ENCODE peak calls at places on chromosomes 1 and 21, in five cellular contexts. K is uterus, N is psoas muscle, H is hepatocyte, Q is substantia nigra. G is an unnamed sample.

GRCh38 chr1:24045766-24046165 is 65.6 kb upstream of the SRSF10 start:
- DNase-seq in K (peak; percentile 26), N (no peak), H (no peak), Q (no peak), G (no peak)

GRCh38 chr1:162856260-162856659 is 4.7 kb downstream of the CCDC190 start:
- DNase-seq in K (no peak), N (no peak), H (no peak), Q (no peak), G (no peak)

GRCh38 chr1:237938553-237938952 is 47.8 kb upstream of the ZP4 start:
- DNase-seq in K (no peak), N (no peak), H (no peak), Q (no peak), G (no peak)

GRCh38 chr1:248886237-248886895 is 19.7 kb upstream of the PGBD2 start:
- DNase-seq in K (no peak), N (no peak), H (no peak), Q (no peak), G (no peak)

GRCh38 chr1:101283443-101283842 is 46.6 kb downstream of the S1PR1 start:
- DNase-seq in K (no peak), N (no peak), H (no peak), Q (no peak), G (no peak)

GRCh38 chr1:154747841-154748766 is 122.0 kb downstream of the KCNN3 start:
- DNase-seq in K (no peak), N (no peak), H (peak; percentile 48), Q (no peak), G (no peak)

GRCh38 chr1:4624801-4625200 is 29.6 kb upstream of the AJAP1 start:
- DNase-seq in K (no peak), N (no peak), H (no peak), Q (no peak), G (no peak)

GRCh38 chr1:155981266-155982088 is 3.1 kb upstream of the ARHGEF2 start:
- DNase-seq in K (peak; percentile 64), N (no peak), H (peak; percentile 54), Q (no peak), G (no peak)

GRCh38 chr1:208093046-208093445 is 151.1 kb downstream of the PLXNA2 start:
- DNase-seq in K (no peak), N (no peak), H (no peak), Q (no peak), G (no peak)

GRCh38 chr1:4622821-4623220 is 31.6 kb upstream of the AJAP1 start:
- DNase-seq in K (no peak), N (peak; percentile 15), H (no peak), Q (no peak), G (no peak)

GRCh38 chr1:62325076-62325475 is 5.8 kb upstream of the KANK4 start:
- DNase-seq in K (no peak), N (peak; percentile 65), H (peak; percentile 52), Q (no peak), G (no peak)

GRCh38 chr1:115665319-115665718 is 23.5 kb downstream of the VANGL1 start:
- DNase-seq in K (no peak), N (no peak), H (no peak), Q (no peak), G (peak; percentile 73)

GRCh38 chr21:46399686-46400085 is 59.0 kb upstream of the DIP2A start:
- DNase-seq in K (no peak), N (peak; percentile 71), H (no peak), Q (no peak), G (no peak)

GRCh38 chr1:24302209-24302611 is 16.9 kb upstream of the GRHL3 start:
- DNase-seq in K (no peak), N (no peak), H (no peak), Q (no peak), G (no peak)

GRCh38 chr1:54177726-54178125 is 22.1 kb downstream of the CYB5RL start:
- DNase-seq in K (no peak), N (no peak), H (no peak), Q (no peak), G (no peak)

GRCh38 chr1:101460709-101461108 is 223.9 kb downstream of the S1PR1 start:
- DNase-seq in K (no peak), N (no peak), H (no peak), Q (no peak), G (no peak)

GRCh38 chr1:168920456-168921094 is 185.9 kb upstream of the ATP1B1 start:
- DNase-seq in K (peak; percentile 41), N (no peak), H (peak; percentile 56), Q (no peak), G (peak; percentile 22)

GRCh38 chr1:77282866-77283539 is 1.2 kb downstream of the AK5 start:
- DNase-seq in K (no peak), N (no peak), H (peak; percentile 12), Q (peak; percentile 23), G (no peak)

GRCh38 chr1:17434016-17434415 is 5.5 kb downstream of the RCC2 start:
- DNase-seq in K (no peak), N (no peak), H (no peak), Q (no peak), G (no peak)

GRCh38 chr1:171803056-171803455 is 21.6 kb downstream of the METTL13 start:
- DNase-seq in K (peak; percentile 36), N (no peak), H (no peak), Q (no peak), G (no peak)

GRCh38 chr1:152165291-152166077 is 6.5 kb upstream of the RPTN start:
- DNase-seq in K (no peak), N (no peak), H (no peak), Q (no peak), G (no peak)

GRCh38 chr1:46062651-46063319 is 69.6 kb downstream of the PIK3R3 start:
- DNase-seq in K (no peak), N (no peak), H (peak; percentile 14), Q (no peak), G (no peak)

GRCh38 chr1:89532866-89533265 is 8.2 kb downstream of the LRRC8B start:
- DNase-seq in K (no peak), N (no peak), H (no peak), Q (no peak), G (no peak)

GRCh38 chr1:101288491-101288944 is 51.7 kb downstream of the S1PR1 start:
- DNase-seq in K (peak; percentile 64), N (no peak), H (peak; percentile 92), Q (no peak), G (peak; percentile 74)

GRCh38 chr21:29360799-29361765 is 62.4 kb downstream of the BACH1 start:
- DNase-seq in K (no peak), N (no peak), H (peak; percentile 45), Q (no peak), G (peak; percentile 30)

DNA sequence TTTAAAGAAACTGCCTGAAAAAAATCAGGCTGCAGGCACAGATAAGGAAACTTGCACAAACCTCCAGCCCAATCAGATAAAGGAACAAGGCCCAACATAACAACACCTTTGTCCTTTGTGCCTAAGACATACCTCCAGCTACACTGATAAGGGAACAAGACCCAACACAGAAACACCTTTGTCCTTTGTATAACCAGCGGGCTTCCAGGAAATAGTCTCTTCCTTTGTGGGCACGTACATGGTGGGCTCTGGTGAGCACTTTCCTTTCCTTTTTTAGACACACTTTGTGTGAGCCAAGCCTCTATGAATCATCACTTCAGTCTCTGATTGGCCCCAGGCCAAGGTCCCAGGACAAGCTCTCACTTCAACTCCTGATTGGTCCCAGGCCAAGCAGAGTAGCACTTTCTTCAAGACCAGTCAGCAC is 23.6 kb downstream of the ZNF670 start:
- DNase-seq in K (peak; percentile 39), N (no peak), H (peak; percentile 33), Q (no peak), G (peak; percentile 8)
- H3K27ac ChIP-seq in K (no peak overlapping the region), N (no peak overlapping the region), H (peak overlapping the region; percentile 8), Q (no peak overlapping the region), G (no peak overlapping the region)

GRCh38 chr1:228050571-228051181 is 31.8 kb upstream of the ARF1 start:
- DNase-seq in K (no peak), N (peak; percentile 29), H (no peak), Q (no peak), G (no peak)

GRCh38 chr1:228048120-228048519 is 34.4 kb upstream of the ARF1 start:
- DNase-seq in K (no peak), N (peak; percentile 32), H (no peak), Q (no peak), G (no peak)

GRCh38 chr1:228047183-228047466 is 35.4 kb upstream of the ARF1 start:
- DNase-seq in K (no peak), N (no peak), H (no peak), Q (no peak), G (no peak)

GRCh38 chr1:228046421-228047182 is 35.9 kb upstream of the ARF1 start:
- DNase-seq in K (no peak), N (no peak), H (no peak), Q (no peak), G (no peak)

DNA sequence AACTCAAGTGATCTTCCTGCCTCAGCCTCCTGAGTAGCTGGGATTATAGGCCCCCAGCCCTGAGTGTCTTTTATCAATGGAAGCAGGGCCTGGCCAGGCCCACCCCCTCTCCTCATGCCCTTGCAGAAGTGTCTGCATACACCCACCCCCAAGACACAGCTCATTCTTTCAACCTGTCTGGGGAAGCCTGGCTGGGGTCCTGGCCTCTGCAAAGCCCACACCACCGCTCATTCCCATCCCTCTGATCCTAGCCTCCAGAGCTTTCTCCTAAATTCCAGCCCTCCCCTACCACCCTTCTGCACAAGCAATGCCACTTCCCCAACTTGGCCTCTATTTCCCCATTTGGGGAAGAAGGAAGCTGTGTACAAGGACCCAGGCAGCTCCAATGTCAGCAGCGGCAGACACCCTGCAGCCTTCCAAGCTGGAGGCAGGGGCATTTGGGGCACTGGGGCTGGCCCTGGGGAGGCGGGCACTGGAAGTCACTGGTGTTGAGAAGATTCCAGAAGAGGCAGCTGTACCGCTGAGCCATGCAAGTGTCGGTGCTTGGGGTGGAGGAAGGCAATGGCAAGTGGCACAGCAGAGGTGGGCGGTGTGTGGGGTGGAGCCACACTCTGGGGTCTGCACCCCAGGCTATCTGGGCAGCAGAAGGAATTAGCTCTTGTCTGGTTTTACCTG is 33.7 kb upstream of the ARF1 start:
- DNase-seq in K (no peak), N (peak; percentile 38), H (no peak), Q (no peak), G (no peak)
- H3K27ac ChIP-seq in K (no peak overlapping the region), N (no peak overlapping the region), H (no peak overlapping the region), Q (no peak overlapping the region), G (no peak overlapping the region)

DNA sequence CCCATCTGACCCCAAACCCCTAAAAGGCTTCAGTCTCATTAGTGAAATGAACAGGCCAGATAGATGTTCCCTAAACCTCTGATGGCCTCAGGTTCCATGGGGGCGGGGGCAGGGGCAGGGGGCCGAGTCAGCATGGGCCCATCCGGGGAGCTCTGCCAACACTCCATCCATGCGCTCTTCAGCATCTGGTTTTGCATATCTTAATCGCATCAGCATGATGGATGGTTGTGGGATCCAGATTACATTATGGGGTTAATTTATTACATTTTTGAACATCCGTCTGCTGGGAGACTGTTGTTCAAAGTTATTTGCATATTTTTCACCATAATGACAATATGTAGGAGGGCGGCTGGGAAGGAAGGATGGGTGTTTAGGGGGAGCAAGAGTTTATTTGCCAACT is 3.1 kb upstream of the MAD2L2 start:
- DNase-seq in K (no peak), N (no peak), H (no peak), Q (no peak), G (no peak)
- H3K27ac ChIP-seq in K (no peak overlapping the region), N (no peak overlapping the region), H (no peak overlapping the region), Q (no peak overlapping the region), G (no peak overlapping the region)

GRCh38 chr1:93801471-93801870 is 77.5 kb downstream of the DNTTIP2 start:
- DNase-seq in K (no peak), N (no peak), H (no peak), Q (no peak), G (no peak)

GRCh38 chr1:93810316-93810715 is 68.7 kb downstream of the DNTTIP2 start:
- DNase-seq in K (no peak), N (no peak), H (no peak), Q (no peak), G (no peak)

GRCh38 chr1:93805027-93805426 is 74.0 kb downstream of the DNTTIP2 start:
- DNase-seq in K (no peak), N (no peak), H (no peak), Q (no peak), G (no peak)

GRCh38 chr1:93807301-93807930 is 71.6 kb downstream of the DNTTIP2 start:
- DNase-seq in K (no peak), N (no peak), H (no peak), Q (no peak), G (no peak)

GRCh38 chr1:93804412-93804811 is 74.6 kb downstream of the DNTTIP2 start:
- DNase-seq in K (no peak), N (no peak), H (no peak), Q (no peak), G (no peak)
- H3K27ac ChIP-seq in K (peak overlapping the region; percentile 10), N (no peak overlapping the region), H (no peak overlapping the region), Q (no peak overlapping the region), G (no peak overlapping the region)

G was measured in adrenal gland.